ENCODE peak calls at places on chromosome 14, in four cellular contexts. S is EL, I is NCI-H2081, M is T-helper 1 cell. T is an unnamed sample.

GRCh38 chr14:50399251-50400032 is 2.8 kb upstream of the CDKL1 start:
- DNase-seq in S (peak), M (no peak), I (no peak), T (no peak)

GRCh38 chr14:32150392-32150791 is 51.5 kb upstream of the RNU6-7 start:
- DNase-seq in S (no peak), M (no peak), I (no peak), T (no peak)

GRCh38 chr14:52458721-52459085 is 93.6 kb downstream of the TXNDC16 start:
- DNase-seq in M (no peak), I (no peak), S (peak), T (no peak)

GRCh38 chr14:70821581-70821915 is 12.2 kb upstream of the MAP3K9 start:
- DNase-seq in S (no peak), M (no peak), I (no peak), T (no peak)

GRCh38 chr14:100534528-100535286 is 52.5 kb downstream of the BEGAIN start:
- DNase-seq in M (no peak), I (no peak), S (no peak), T (no peak)

GRCh38 chr14:24080888-24081738 is 9.8 kb downstream of the CPNE6 start:
- DNase-seq in I (peak), S (peak), M (peak), T (peak)

GRCh38 chr14:53491256-53491905 is 338.3 kb upstream of the DDHD1 start:
- DNase-seq in I (no peak), S (peak), M (no peak), T (no peak)

GRCh38 chr14:90341784-90342183 is 10.0 kb upstream of the NRDE2 start:
- DNase-seq in M (no peak), I (no peak), S (no peak), T (no peak)

GRCh38 chr14:102696332-102696731 is 80.9 kb upstream of the TRAF3 start:
- DNase-seq in M (no peak), S (no peak), I (no peak), T (no peak)

GRCh38 chr14:34247605-34248004 is 214.4 kb downstream of the SPTSSA start:
- DNase-seq in M (no peak), S (no peak), I (no peak), T (no peak)

GRCh38 chr14:21053184-21054122 is 4.2 kb upstream of the RNASE8 start:
- DNase-seq in S (no peak), I (no peak), M (no peak), T (no peak)

GRCh38 chr14:34931206-34931605 is 51.6 kb upstream of the SRP54 start:
- DNase-seq in S (no peak), M (no peak), I (no peak), T (peak)

T was measured in naive thymus-derived CD8-positive, alpha-beta T cell.